ENCODE peak calls at places on chromosome 21, in ten cellular contexts. One of them, this sample, is unnamed.

GRCh38 chr21:45126085-45126687 is 51.8 kb downstream of the ADARB1 start:
- DNase-seq in fibroblast of mammary gland: no peak
- DNase-seq in WTC11: no peak
- DNase-seq in progenitor cell of endocrine pancreas: no peak
- DNase-seq in neural crest cell: no peak
- DNase-seq in kidney: no peak
- DNase-seq in sigmoid colon: no peak
- DNase-seq in AG04450: no peak
- DNase-seq in CD4-positive, alpha-beta T cell: no peak
- DNase-seq in CD8-positive, alpha-beta T cell: no peak
- DNase-seq in this sample: no peak

GRCh38 chr21:33539612-33540011 is 2.3 kb downstream of the GART start:
- DNase-seq in fibroblast of mammary gland: peak; percentile 48
- DNase-seq in WTC11: no peak
- DNase-seq in progenitor cell of endocrine pancreas: no peak
- DNase-seq in neural crest cell: no peak
- DNase-seq in kidney: no peak
- DNase-seq in sigmoid colon: no peak
- DNase-seq in AG04450: no peak
- DNase-seq in CD4-positive, alpha-beta T cell: no peak
- DNase-seq in CD8-positive, alpha-beta T cell: no peak
- DNase-seq in this sample: no peak

GRCh38 chr21:29187939-29188338 is 57.5 kb downstream of the MAP3K7CL start:
- DNase-seq in fibroblast of mammary gland: peak; percentile 97
- DNase-seq in WTC11: no peak
- DNase-seq in progenitor cell of endocrine pancreas: no peak
- DNase-seq in neural crest cell: no peak
- DNase-seq in kidney: no peak
- DNase-seq in sigmoid colon: peak; percentile 86
- DNase-seq in AG04450: peak; percentile 74
- DNase-seq in CD4-positive, alpha-beta T cell: no peak
- DNase-seq in CD8-positive, alpha-beta T cell: no peak
- DNase-seq in this sample: no peak

GRCh38 chr21:33345751-33346238 is 21.0 kb downstream of the IFNAR1 start:
- DNase-seq in fibroblast of mammary gland: no peak
- DNase-seq in WTC11: no peak
- DNase-seq in progenitor cell of endocrine pancreas: no peak
- DNase-seq in neural crest cell: no peak
- DNase-seq in kidney: no peak
- DNase-seq in sigmoid colon: no peak
- DNase-seq in AG04450: no peak
- DNase-seq in CD4-positive, alpha-beta T cell: no peak
- DNase-seq in CD8-positive, alpha-beta T cell: no peak
- DNase-seq in this sample: no peak

GRCh38 chr21:44428281-44428942 is 26.9 kb upstream of the LRRC3 start:
- DNase-seq in fibroblast of mammary gland: no peak
- DNase-seq in WTC11: peak; percentile 78
- DNase-seq in progenitor cell of endocrine pancreas: peak; percentile 9
- DNase-seq in neural crest cell: no peak
- DNase-seq in kidney: peak; percentile 28
- DNase-seq in sigmoid colon: peak; percentile 30
- DNase-seq in AG04450: no peak
- DNase-seq in CD4-positive, alpha-beta T cell: peak; percentile 10
- DNase-seq in CD8-positive, alpha-beta T cell: no peak
- DNase-seq in this sample: peak; percentile 69

GRCh38 chr21:29315155-29315749 is 16.5 kb downstream of the BACH1 start:
- DNase-seq in fibroblast of mammary gland: no peak
- DNase-seq in WTC11: no peak
- DNase-seq in progenitor cell of endocrine pancreas: no peak
- DNase-seq in neural crest cell: no peak
- DNase-seq in kidney: no peak
- DNase-seq in sigmoid colon: no peak
- DNase-seq in AG04450: no peak
- DNase-seq in CD4-positive, alpha-beta T cell: no peak
- DNase-seq in CD8-positive, alpha-beta T cell: no peak
- DNase-seq in this sample: no peak

GRCh38 chr21:24994717-24995116 is 612.6 kb downstream of the MRPL39 start:
- DNase-seq in fibroblast of mammary gland: no peak
- DNase-seq in WTC11: no peak
- DNase-seq in progenitor cell of endocrine pancreas: no peak
- DNase-seq in neural crest cell: no peak
- DNase-seq in kidney: no peak
- DNase-seq in sigmoid colon: no peak
- DNase-seq in AG04450: no peak
- DNase-seq in CD4-positive, alpha-beta T cell: no peak
- DNase-seq in CD8-positive, alpha-beta T cell: no peak
- DNase-seq in this sample: no peak

GRCh38 chr21:25735221-25735894 is 586 bp downstream of the GABPA start:
- DNase-seq in fibroblast of mammary gland: peak; percentile 76
- DNase-seq in WTC11: peak; percentile 91
- DNase-seq in progenitor cell of endocrine pancreas: peak; percentile 71
- DNase-seq in neural crest cell: peak; percentile 81
- DNase-seq in kidney: peak; percentile 97
- DNase-seq in sigmoid colon: peak; percentile 96
- DNase-seq in AG04450: peak; percentile 46
- DNase-seq in CD4-positive, alpha-beta T cell: peak; percentile 87
- DNase-seq in CD8-positive, alpha-beta T cell: peak; percentile 92
- DNase-seq in this sample: peak; percentile 87

GRCh38 chr21:33308586-33309490 is 15.9 kb upstream of the IFNAR1 start:
- DNase-seq in fibroblast of mammary gland: peak; percentile 65
- DNase-seq in WTC11: no peak
- DNase-seq in progenitor cell of endocrine pancreas: no peak
- DNase-seq in neural crest cell: no peak
- DNase-seq in kidney: no peak
- DNase-seq in sigmoid colon: no peak
- DNase-seq in AG04450: no peak
- DNase-seq in CD4-positive, alpha-beta T cell: peak; percentile 17
- DNase-seq in CD8-positive, alpha-beta T cell: no peak
- DNase-seq in this sample: no peak

GRCh38 chr21:45154511-45155508 is 80.4 kb downstream of the ADARB1 start:
- DNase-seq in fibroblast of mammary gland: peak; percentile 46
- DNase-seq in WTC11: no peak
- DNase-seq in progenitor cell of endocrine pancreas: no peak
- DNase-seq in neural crest cell: no peak
- DNase-seq in kidney: no peak
- DNase-seq in sigmoid colon: peak; percentile 81
- DNase-seq in AG04450: no peak
- DNase-seq in CD4-positive, alpha-beta T cell: peak; percentile 29
- DNase-seq in CD8-positive, alpha-beta T cell: peak; percentile 54
- DNase-seq in this sample: no peak

GRCh38 chr21:38359835-38360234 is 103.0 kb downstream of the KCNJ15 start:
- DNase-seq in fibroblast of mammary gland: no peak
- DNase-seq in WTC11: no peak
- DNase-seq in progenitor cell of endocrine pancreas: no peak
- DNase-seq in neural crest cell: no peak
- DNase-seq in kidney: no peak
- DNase-seq in sigmoid colon: no peak
- DNase-seq in AG04450: no peak
- DNase-seq in CD4-positive, alpha-beta T cell: no peak
- DNase-seq in CD8-positive, alpha-beta T cell: no peak
- DNase-seq in this sample: no peak

GRCh38 chr21:18801468-18801867 is 397.9 kb upstream of the TMPRSS15 start:
- DNase-seq in fibroblast of mammary gland: no peak
- DNase-seq in WTC11: peak; percentile 14
- DNase-seq in progenitor cell of endocrine pancreas: no peak
- DNase-seq in neural crest cell: no peak
- DNase-seq in kidney: no peak
- DNase-seq in sigmoid colon: no peak
- DNase-seq in AG04450: no peak
- DNase-seq in CD4-positive, alpha-beta T cell: no peak
- DNase-seq in CD8-positive, alpha-beta T cell: no peak
- DNase-seq in this sample: no peak
- TF ChIP-seq CTCF in fibroblast of mammary gland: no peak
- TF ChIP-seq CTCF in WTC11: no peak
- TF ChIP-seq CTCF in progenitor cell of endocrine pancreas: peak; percentile 27
- TF ChIP-seq CTCF in neural crest cell: peak; percentile 42
- TF ChIP-seq CTCF in kidney: no peak
- TF ChIP-seq CTCF in sigmoid colon: no peak
- TF ChIP-seq CTCF in AG04450: no peak
- TF ChIP-seq CTCF in CD4-positive, alpha-beta T cell: no peak
- TF ChIP-seq CTCF in CD8-positive, alpha-beta T cell: no peak
- TF ChIP-seq CTCF in this sample: no peak

GRCh38 chr21:30408782-30409494 is 13.1 kb downstream of the KRTAP13-1 start:
- DNase-seq in fibroblast of mammary gland: peak; percentile 84
- DNase-seq in WTC11: peak; percentile 84
- DNase-seq in progenitor cell of endocrine pancreas: peak; percentile 48
- DNase-seq in neural crest cell: peak; percentile 46
- DNase-seq in kidney: no peak
- DNase-seq in sigmoid colon: no peak
- DNase-seq in AG04450: no peak
- DNase-seq in CD4-positive, alpha-beta T cell: no peak
- DNase-seq in CD8-positive, alpha-beta T cell: no peak
- DNase-seq in this sample: no peak
- TF ChIP-seq CTCF in fibroblast of mammary gland: peak; percentile 50
- TF ChIP-seq CTCF in WTC11: no peak
- TF ChIP-seq CTCF in progenitor cell of endocrine pancreas: peak; percentile 70
- TF ChIP-seq CTCF in neural crest cell: peak; percentile 70
- TF ChIP-seq CTCF in kidney: peak; percentile 31
- TF ChIP-seq CTCF in sigmoid colon: no peak
- TF ChIP-seq CTCF in AG04450: no peak
- TF ChIP-seq CTCF in CD4-positive, alpha-beta T cell: no peak
- TF ChIP-seq CTCF in CD8-positive, alpha-beta T cell: no peak
- TF ChIP-seq CTCF in this sample: no peak

GRCh38 chr21:36388076-36388475 is 2.9 kb downstream of the CHAF1B start:
- DNase-seq in fibroblast of mammary gland: no peak
- DNase-seq in WTC11: no peak
- DNase-seq in progenitor cell of endocrine pancreas: no peak
- DNase-seq in neural crest cell: no peak
- DNase-seq in kidney: no peak
- DNase-seq in sigmoid colon: no peak
- DNase-seq in AG04450: no peak
- DNase-seq in CD4-positive, alpha-beta T cell: no peak
- DNase-seq in CD8-positive, alpha-beta T cell: no peak
- DNase-seq in this sample: no peak

GRCh38 chr21:36384885-36385232 is 333 bp upstream of the CHAF1B start:
- DNase-seq in fibroblast of mammary gland: no peak
- DNase-seq in WTC11: no peak
- DNase-seq in progenitor cell of endocrine pancreas: no peak
- DNase-seq in neural crest cell: no peak
- DNase-seq in kidney: no peak
- DNase-seq in sigmoid colon: no peak
- DNase-seq in AG04450: no peak
- DNase-seq in CD4-positive, alpha-beta T cell: no peak
- DNase-seq in CD8-positive, alpha-beta T cell: no peak
- DNase-seq in this sample: no peak

GRCh38 chr21:36385909-36386642 is 884 bp downstream of the CHAF1B start:
- DNase-seq in fibroblast of mammary gland: peak; percentile 21
- DNase-seq in WTC11: no peak
- DNase-seq in progenitor cell of endocrine pancreas: no peak
- DNase-seq in neural crest cell: no peak
- DNase-seq in kidney: no peak
- DNase-seq in sigmoid colon: no peak
- DNase-seq in AG04450: no peak
- DNase-seq in CD4-positive, alpha-beta T cell: no peak
- DNase-seq in CD8-positive, alpha-beta T cell: no peak
- DNase-seq in this sample: no peak

GRCh38 chr21:36385233-36385908 is at the start of gene CHAF1B:
- DNase-seq in fibroblast of mammary gland: peak; percentile 68
- DNase-seq in WTC11: peak; percentile 89
- DNase-seq in progenitor cell of endocrine pancreas: peak; percentile 79
- DNase-seq in neural crest cell: peak; percentile 91
- DNase-seq in kidney: peak; percentile 91
- DNase-seq in sigmoid colon: peak; percentile 85
- DNase-seq in AG04450: peak; percentile 15
- DNase-seq in CD4-positive, alpha-beta T cell: peak; percentile 73
- DNase-seq in CD8-positive, alpha-beta T cell: peak; percentile 86
- DNase-seq in this sample: peak; percentile 88

DNA sequence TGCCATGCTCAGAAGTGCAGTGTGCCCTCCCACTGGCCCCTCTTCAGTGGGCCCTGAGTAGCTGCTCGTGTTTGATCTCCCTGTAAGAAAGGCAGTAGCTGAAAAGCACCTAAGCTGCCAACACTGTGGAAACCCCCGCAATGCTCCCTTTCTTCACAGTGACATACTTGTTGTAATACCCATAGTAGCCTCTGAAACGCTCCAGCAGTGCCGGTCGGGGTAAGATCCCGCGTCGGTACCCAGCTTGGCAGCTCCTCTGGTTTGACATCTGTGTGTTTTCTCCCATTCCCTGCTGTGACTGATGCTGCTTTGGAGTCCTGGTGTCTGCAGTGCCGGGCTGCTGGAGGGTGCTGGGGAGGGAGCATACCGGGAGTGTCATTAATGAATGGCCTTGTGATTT is 3.6 kb downstream of the CHAF1B start:
- DNase-seq in fibroblast of mammary gland: no peak
- DNase-seq in WTC11: peak; percentile 51
- DNase-seq in progenitor cell of endocrine pancreas: no peak
- DNase-seq in neural crest cell: no peak
- DNase-seq in kidney: no peak
- DNase-seq in sigmoid colon: no peak
- DNase-seq in AG04450: no peak
- DNase-seq in CD4-positive, alpha-beta T cell: no peak
- DNase-seq in CD8-positive, alpha-beta T cell: no peak
- DNase-seq in this sample: no peak
- TF ChIP-seq CTCF in fibroblast of mammary gland: no peak
- TF ChIP-seq CTCF in WTC11: no peak
- TF ChIP-seq CTCF in progenitor cell of endocrine pancreas: peak; percentile 40
- TF ChIP-seq CTCF in neural crest cell: peak; percentile 35
- TF ChIP-seq CTCF in kidney: no peak
- TF ChIP-seq CTCF in sigmoid colon: no peak
- TF ChIP-seq CTCF in AG04450: peak; percentile 37
- TF ChIP-seq CTCF in CD4-positive, alpha-beta T cell: no peak
- TF ChIP-seq CTCF in CD8-positive, alpha-beta T cell: no peak
- TF ChIP-seq CTCF in this sample: no peak

GRCh38 chr21:15893902-15894301 is 164.1 kb downstream of the USP25 start:
- DNase-seq in fibroblast of mammary gland: no peak
- DNase-seq in WTC11: no peak
- DNase-seq in progenitor cell of endocrine pancreas: no peak
- DNase-seq in neural crest cell: no peak
- DNase-seq in kidney: no peak
- DNase-seq in sigmoid colon: no peak
- DNase-seq in AG04450: no peak
- DNase-seq in CD4-positive, alpha-beta T cell: no peak
- DNase-seq in CD8-positive, alpha-beta T cell: no peak
- DNase-seq in this sample: no peak

GRCh38 chr21:15895142-15896106 is 165.6 kb downstream of the USP25 start:
- DNase-seq in fibroblast of mammary gland: peak; percentile 15
- DNase-seq in WTC11: no peak
- DNase-seq in progenitor cell of endocrine pancreas: no peak
- DNase-seq in neural crest cell: no peak
- DNase-seq in kidney: no peak
- DNase-seq in sigmoid colon: no peak
- DNase-seq in AG04450: no peak
- DNase-seq in CD4-positive, alpha-beta T cell: no peak
- DNase-seq in CD8-positive, alpha-beta T cell: no peak
- DNase-seq in this sample: no peak

GRCh38 chr21:15896501-15896900 is 166.7 kb downstream of the USP25 start:
- DNase-seq in fibroblast of mammary gland: no peak
- DNase-seq in WTC11: no peak
- DNase-seq in progenitor cell of endocrine pancreas: no peak
- DNase-seq in neural crest cell: no peak
- DNase-seq in kidney: no peak
- DNase-seq in sigmoid colon: no peak
- DNase-seq in AG04450: no peak
- DNase-seq in CD4-positive, alpha-beta T cell: no peak
- DNase-seq in CD8-positive, alpha-beta T cell: no peak
- DNase-seq in this sample: no peak

DNA sequence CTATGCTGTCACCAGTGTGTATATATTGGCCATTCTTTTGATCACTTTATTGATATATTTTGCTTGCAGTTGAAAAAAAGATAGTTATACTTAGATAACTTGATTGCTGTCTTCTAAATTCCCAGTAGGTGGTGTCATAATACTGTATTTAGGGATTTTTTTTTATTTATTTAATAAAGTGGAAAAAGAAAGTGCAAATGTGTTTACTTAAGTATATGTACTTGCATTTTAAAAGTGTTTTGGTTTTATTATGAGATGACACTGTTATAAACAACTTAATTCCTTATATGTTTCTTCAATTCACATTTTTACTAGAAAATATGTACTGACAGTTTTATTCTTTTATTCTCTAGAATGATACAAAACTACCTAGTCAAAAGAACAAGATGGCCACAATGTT is 164.8 kb downstream of the USP25 start:
- DNase-seq in fibroblast of mammary gland: peak; percentile 51
- DNase-seq in WTC11: no peak
- DNase-seq in progenitor cell of endocrine pancreas: no peak
- DNase-seq in neural crest cell: no peak
- DNase-seq in kidney: no peak
- DNase-seq in sigmoid colon: no peak
- DNase-seq in AG04450: no peak
- DNase-seq in CD4-positive, alpha-beta T cell: no peak
- DNase-seq in CD8-positive, alpha-beta T cell: no peak
- DNase-seq in this sample: no peak
- TF ChIP-seq CTCF in fibroblast of mammary gland: peak; percentile 48
- TF ChIP-seq CTCF in WTC11: no peak
- TF ChIP-seq CTCF in progenitor cell of endocrine pancreas: peak; percentile 64
- TF ChIP-seq CTCF in neural crest cell: peak; percentile 71
- TF ChIP-seq CTCF in kidney: peak; percentile 25
- TF ChIP-seq CTCF in sigmoid colon: no peak
- TF ChIP-seq CTCF in AG04450: peak; percentile 45
- TF ChIP-seq CTCF in CD4-positive, alpha-beta T cell: no peak
- TF ChIP-seq CTCF in CD8-positive, alpha-beta T cell: no peak
- TF ChIP-seq CTCF in this sample: no peak

This sample was measured in natural killer cell.